ENCODE peak calls at places on chromosomes 3 and 15, in seven cellular contexts. R is NCI-H1436; A is EL; U is activated naive CD4-positive, alpha-beta T cell; Z is amniotic stem cell; O is pancreas; C is occipital lobe. S is an unnamed sample.

GRCh38 chr3:9866639-9867038 is 13.4 kb downstream of the CIDEC start:
- DNase-seq in R (no peak), A (no peak), U (no peak), Z (no peak), O (no peak), C (no peak), S (no peak)

GRCh38 chr3:115165701-115166100 is 18.6 kb upstream of the ZBTB20 start:
- DNase-seq in R (no peak), A (peak; percentile 10), U (no peak), Z (no peak), O (no peak), C (no peak), S (no peak)

GRCh38 chr3:148389916-148390315 is 307.8 kb upstream of the AGTR1 start:
- DNase-seq in R (no peak), A (peak; percentile 63), U (no peak), Z (no peak), O (no peak), C (no peak), S (no peak)

GRCh38 chr15:57599299-57599810 is 7.7 kb downstream of the MYZAP start:
- DNase-seq in R (no peak), A (no peak), U (no peak), Z (no peak), O (no peak), C (no peak), S (no peak)

GRCh38 chr3:63809607-63810006 is 9.5 kb upstream of the C3orf49 start:
- DNase-seq in R (no peak), A (peak; percentile 71), U (no peak), Z (no peak), O (no peak), C (no peak), S (peak; percentile 27)

GRCh38 chr3:119809249-119810017 is 27.5 kb downstream of the NR1I2 start:
- DNase-seq in R (no peak), A (no peak), U (no peak), Z (no peak), O (no peak), C (no peak), S (no peak)

GRCh38 chr15:24848050-24848449 is 106.7 kb upstream of the SNRPN start:
- DNase-seq in R (no peak), A (no peak), U (no peak), Z (no peak), O (peak; percentile 34), C (no peak), S (no peak)

GRCh38 chr3:185756477-185756876 is 68.4 kb downstream of the IGF2BP2 start:
- DNase-seq in R (no peak), A (no peak), U (no peak), Z (no peak), O (no peak), C (no peak), S (no peak)

GRCh38 chr3:124363451-124363850 is 366.8 kb upstream of the UMPS start:
- DNase-seq in R (no peak), A (peak; percentile 84), U (no peak), Z (peak; percentile 16), O (no peak), C (no peak), S (no peak)

GRCh38 chr15:48391950-48392349 is 60.7 kb downstream of the DUT start:
- DNase-seq in R (no peak), A (no peak), U (no peak), Z (no peak), O (no peak), C (no peak), S (no peak)

GRCh38 chr3:24933401-24933800 is 438.8 kb upstream of the THRB start:
- DNase-seq in R (no peak), A (no peak), U (no peak), Z (no peak), O (no peak), C (no peak), S (no peak)

GRCh38 chr15:34365073-34365825 is 1.7 kb downstream of the LPCAT4 start:
- DNase-seq in R (no peak), A (no peak), U (no peak), Z (no peak), O (no peak), C (no peak), S (no peak)

GRCh38 chr3:42408156-42408555 is 2.3 kb downstream of the LYZL4 start:
- DNase-seq in R (no peak), A (no peak), U (no peak), Z (no peak), O (no peak), C (no peak), S (no peak)

GRCh38 chr3:193452338-193452737 is 73.8 kb upstream of the ATP13A5 start:
- DNase-seq in R (peak; percentile 27), A (no peak), U (no peak), Z (no peak), O (no peak), C (no peak), S (no peak)

GRCh38 chr3:117003501-117003900 is 293.9 kb downstream of the TUSC7 start:
- DNase-seq in R (no peak), A (no peak), U (no peak), Z (no peak), O (no peak), C (no peak), S (no peak)

GRCh38 chr3:46030626-46031025 is 3.3 kb upstream of the XCR1 start:
- DNase-seq in R (no peak), A (no peak), U (no peak), Z (no peak), O (no peak), C (no peak), S (no peak)

GRCh38 chr3:112097378-112097777 is 11.2 kb downstream of the C3orf52 start:
- DNase-seq in R (peak; percentile 80), A (peak; percentile 100), U (no peak), Z (peak; percentile 97), O (peak; percentile 82), C (no peak), S (peak; percentile 80)

GRCh38 chr15:52112203-52112750 is 298 bp downstream of the BCL2L10 start:
- DNase-seq in R (no peak), A (peak; percentile 19), U (no peak), Z (no peak), O (peak; percentile 27), C (no peak), S (no peak)

GRCh38 chr15:72774696-72775383 is 8.7 kb downstream of the ADPGK start:
- DNase-seq in R (no peak), A (no peak), U (no peak), Z (no peak), O (no peak), C (no peak), S (no peak)

GRCh38 chr3:106431698-106432097 is 562.9 kb upstream of the CBLB start:
- DNase-seq in R (no peak), A (no peak), U (no peak), Z (no peak), O (no peak), C (no peak), S (no peak)

GRCh38 chr15:40960151-40960885 is 7.0 kb downstream of the CHAC1 start:
- DNase-seq in R (no peak), A (no peak), U (no peak), Z (no peak), O (no peak), C (no peak), S (no peak)

GRCh38 chr15:49406352-49407118 is 16.5 kb upstream of the FGF7 start:
- DNase-seq in R (no peak), A (no peak), U (no peak), Z (no peak), O (no peak), C (no peak), S (no peak)

S was measured in MG63.